ENCODE peak calls at places on chromosomes 4 and X, in five cellular contexts. One of them, this sample, is unnamed.

GRCh38 chr4:112361181-112361791 is 64.1 kb downstream of the ALPK1 start:
- DNase-seq in neural progenitor cell: peak
- DNase-seq in HCT116: no peak
- DNase-seq in GM23248: no peak
- DNase-seq in hepatocyte: no peak
- DNase-seq in this sample: peak

GRCh38 chrX:80412042-80412441 is 8.2 kb upstream of the TENT5D start:
- DNase-seq in neural progenitor cell: no peak
- DNase-seq in HCT116: no peak
- DNase-seq in GM23248: no peak
- DNase-seq in hepatocyte: no peak
- DNase-seq in this sample: no peak

GRCh38 chr4:182576609-182577289 is 333.5 kb downstream of the TENM3 start:
- DNase-seq in neural progenitor cell: peak
- DNase-seq in HCT116: no peak
- DNase-seq in GM23248: no peak
- DNase-seq in hepatocyte: peak
- DNase-seq in this sample: no peak

GRCh38 chrX:85379174-85379907 is at the start of gene POF1B:
- DNase-seq in neural progenitor cell: no peak
- DNase-seq in HCT116: no peak
- DNase-seq in GM23248: no peak
- DNase-seq in hepatocyte: peak
- DNase-seq in this sample: no peak

GRCh38 chrX:10900585-10901289 is 210.4 kb upstream of the HCCS start:
- DNase-seq in neural progenitor cell: no peak
- DNase-seq in HCT116: no peak
- DNase-seq in GM23248: peak
- DNase-seq in hepatocyte: peak
- DNase-seq in this sample: no peak

GRCh38 chrX:100408643-100409315 is 1.3 kb downstream of the PCDH19 start:
- DNase-seq in neural progenitor cell: peak
- DNase-seq in HCT116: no peak
- DNase-seq in GM23248: no peak
- DNase-seq in hepatocyte: peak
- DNase-seq in this sample: no peak

GRCh38 chr4:73740353-73740778 is at the start of gene CXCL8:
- DNase-seq in neural progenitor cell: no peak
- DNase-seq in HCT116: peak
- DNase-seq in GM23248: peak
- DNase-seq in hepatocyte: peak
- DNase-seq in this sample: peak

GRCh38 chrX:13571136-13571535 is 1.7 kb downstream of the EGFL6 start:
- DNase-seq in neural progenitor cell: no peak
- DNase-seq in HCT116: no peak
- DNase-seq in GM23248: no peak
- DNase-seq in hepatocyte: no peak
- DNase-seq in this sample: no peak

GRCh38 chr4:48093949-48094550 is 40.0 kb downstream of the TXK start:
- DNase-seq in neural progenitor cell: peak
- DNase-seq in HCT116: no peak
- DNase-seq in GM23248: no peak
- DNase-seq in hepatocyte: peak
- DNase-seq in this sample: no peak

GRCh38 chr4:143225167-143225566 is 40.5 kb downstream of the USP38 start:
- DNase-seq in neural progenitor cell: peak
- DNase-seq in HCT116: no peak
- DNase-seq in GM23248: no peak
- DNase-seq in hepatocyte: peak
- DNase-seq in this sample: no peak

GRCh38 chrX:11190745-11191510 is 79.8 kb downstream of the HCCS start:
- DNase-seq in neural progenitor cell: no peak
- DNase-seq in HCT116: no peak
- DNase-seq in GM23248: no peak
- DNase-seq in hepatocyte: peak
- DNase-seq in this sample: no peak

GRCh38 chrX:123254457-123254856 is 70.4 kb downstream of the GRIA3 start:
- DNase-seq in neural progenitor cell: no peak
- DNase-seq in HCT116: no peak
- DNase-seq in GM23248: no peak
- DNase-seq in hepatocyte: no peak
- DNase-seq in this sample: no peak

GRCh38 chr4:40562681-40563080 is 67.0 kb downstream of the RBM47 start:
- DNase-seq in neural progenitor cell: no peak
- DNase-seq in HCT116: no peak
- DNase-seq in GM23248: peak
- DNase-seq in hepatocyte: no peak
- DNase-seq in this sample: no peak

GRCh38 chrX:22730542-22730941 is 269.2 kb upstream of the DDX53 start:
- DNase-seq in neural progenitor cell: no peak
- DNase-seq in HCT116: no peak
- DNase-seq in GM23248: no peak
- DNase-seq in hepatocyte: no peak
- DNase-seq in this sample: no peak

GRCh38 chrX:130770615-130771014 is 132.4 kb downstream of the ENOX2 start:
- DNase-seq in neural progenitor cell: no peak
- DNase-seq in HCT116: peak
- DNase-seq in GM23248: peak
- DNase-seq in hepatocyte: no peak
- DNase-seq in this sample: no peak

GRCh38 chr4:155667538-155668511 is 1.2 kb downstream of the GUCY1A1 start:
- DNase-seq in neural progenitor cell: peak
- DNase-seq in HCT116: no peak
- DNase-seq in GM23248: peak
- DNase-seq in hepatocyte: peak
- DNase-seq in this sample: no peak

GRCh38 chr4:155672342-155672741 is 5.7 kb downstream of the GUCY1A1 start:
- DNase-seq in neural progenitor cell: no peak
- DNase-seq in HCT116: no peak
- DNase-seq in GM23248: no peak
- DNase-seq in hepatocyte: no peak
- DNase-seq in this sample: no peak

GRCh38 chr4:155665054-155665453 is 1.6 kb upstream of the GUCY1A1 start:
- DNase-seq in neural progenitor cell: no peak
- DNase-seq in HCT116: no peak
- DNase-seq in GM23248: no peak
- DNase-seq in hepatocyte: no peak
- DNase-seq in this sample: no peak

GRCh38 chr4:155666701-155667537 is at the start of gene GUCY1A1:
- DNase-seq in neural progenitor cell: peak
- DNase-seq in HCT116: no peak
- DNase-seq in GM23248: peak
- DNase-seq in hepatocyte: peak
- DNase-seq in this sample: no peak
- H2AFZ ChIP-seq in neural progenitor cell: peak
- H2AFZ ChIP-seq in HCT116: no peak
- H2AFZ ChIP-seq in GM23248: peak
- H2AFZ ChIP-seq in hepatocyte: peak
- H2AFZ ChIP-seq in this sample: no peak

DNA sequence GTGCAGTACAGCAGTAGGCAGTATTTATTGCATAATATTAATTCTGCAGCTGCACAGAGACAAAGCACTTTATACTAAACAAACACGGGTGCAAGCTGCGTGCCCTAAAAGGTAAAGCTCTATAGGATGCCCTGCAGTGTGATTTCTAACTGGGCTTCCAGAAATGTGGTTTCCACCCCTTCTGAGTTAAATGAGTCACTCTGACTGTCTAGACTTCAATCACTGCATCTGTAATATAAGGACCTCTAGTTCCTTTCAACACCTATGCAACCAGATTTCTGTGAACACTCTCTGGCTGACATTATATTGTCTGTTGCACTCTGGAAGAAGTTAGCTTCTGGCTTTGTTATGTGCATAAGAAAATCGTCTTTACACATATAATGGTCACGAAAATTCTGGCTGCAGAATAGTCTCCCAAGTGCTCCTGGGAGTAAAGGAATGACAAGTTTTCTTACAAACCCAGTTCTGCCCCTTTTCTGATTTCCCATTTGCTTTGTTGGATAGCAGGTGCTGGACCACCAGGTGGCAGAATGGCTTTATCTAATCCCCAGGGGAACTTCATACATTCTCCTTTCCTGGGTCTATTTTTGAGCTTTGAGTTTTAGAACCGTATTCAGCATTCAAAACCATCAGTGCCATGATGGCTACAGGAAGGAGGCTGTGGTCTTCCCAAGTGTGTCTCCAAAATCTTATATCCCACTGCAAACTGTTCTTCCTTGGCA is 842.2 kb downstream of the STIM2 start:
- DNase-seq in neural progenitor cell: peak
- DNase-seq in HCT116: peak
- DNase-seq in GM23248: peak
- DNase-seq in hepatocyte: peak
- DNase-seq in this sample: peak
- H3K27ac ChIP-seq in neural progenitor cell: no peak
- H3K27ac ChIP-seq in HCT116: no peak
- H3K27ac ChIP-seq in GM23248: no peak
- H3K27ac ChIP-seq in hepatocyte: no peak
- H3K27ac ChIP-seq in this sample: no peak

GRCh38 chr4:184283659-184284335 is 66.1 kb upstream of the ENPP6 start:
- DNase-seq in neural progenitor cell: no peak
- DNase-seq in HCT116: no peak
- DNase-seq in GM23248: no peak
- DNase-seq in hepatocyte: no peak
- DNase-seq in this sample: peak

GRCh38 chr4:184281231-184282139 is 63.8 kb upstream of the ENPP6 start:
- DNase-seq in neural progenitor cell: no peak
- DNase-seq in HCT116: no peak
- DNase-seq in GM23248: no peak
- DNase-seq in hepatocyte: no peak
- DNase-seq in this sample: peak

GRCh38 chr4:184282895-184283654 is 65.4 kb upstream of the ENPP6 start:
- DNase-seq in neural progenitor cell: no peak
- DNase-seq in HCT116: no peak
- DNase-seq in GM23248: no peak
- DNase-seq in hepatocyte: no peak
- DNase-seq in this sample: peak

GRCh38 chr4:184280591-184281071 is 63.0 kb upstream of the ENPP6 start:
- DNase-seq in neural progenitor cell: no peak
- DNase-seq in HCT116: no peak
- DNase-seq in GM23248: no peak
- DNase-seq in hepatocyte: no peak
- DNase-seq in this sample: peak

GRCh38 chr4:184282251-184282713 is 64.6 kb upstream of the ENPP6 start:
- DNase-seq in neural progenitor cell: peak
- DNase-seq in HCT116: no peak
- DNase-seq in GM23248: peak
- DNase-seq in hepatocyte: peak
- DNase-seq in this sample: peak
- TF ChIP-seq EZH2phosphoT487 in neural progenitor cell: no peak
- TF ChIP-seq EZH2phosphoT487 in HCT116: no peak
- TF ChIP-seq EZH2phosphoT487 in GM23248: no peak
- TF ChIP-seq EZH2phosphoT487 in hepatocyte: no peak
- TF ChIP-seq EZH2phosphoT487 in this sample: no peak

DNA sequence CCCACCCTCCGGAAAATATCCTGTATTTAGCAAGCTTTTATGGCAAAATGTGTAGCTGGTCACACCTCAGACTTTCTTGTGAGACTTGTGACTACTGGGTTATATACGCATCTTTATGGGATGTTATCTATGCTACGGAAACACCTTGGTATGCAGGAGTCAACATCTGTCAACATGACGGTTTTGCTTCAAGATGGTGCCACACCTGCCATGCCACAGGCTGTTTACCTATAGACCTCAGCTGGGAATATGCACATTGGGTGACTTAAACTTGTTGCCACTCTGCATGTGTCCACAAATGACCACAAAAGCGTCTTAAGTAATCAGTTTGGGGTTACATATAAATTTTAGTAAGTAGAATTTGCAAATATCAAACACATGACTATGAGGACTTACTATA is 192.3 kb upstream of the ATP6AP2 start:
- DNase-seq in neural progenitor cell: no peak
- DNase-seq in HCT116: no peak
- DNase-seq in GM23248: no peak
- DNase-seq in hepatocyte: no peak
- DNase-seq in this sample: no peak
- H2AFZ ChIP-seq in neural progenitor cell: no peak
- H2AFZ ChIP-seq in HCT116: no peak
- H2AFZ ChIP-seq in GM23248: no peak
- H2AFZ ChIP-seq in hepatocyte: no peak
- H2AFZ ChIP-seq in this sample: no peak

GRCh38 chrX:72273718-72274117 is 3.3 kb downstream of the RPS4X start:
- DNase-seq in neural progenitor cell: no peak
- DNase-seq in HCT116: no peak
- DNase-seq in GM23248: no peak
- DNase-seq in hepatocyte: no peak
- DNase-seq in this sample: no peak
- H3K27ac ChIP-seq in neural progenitor cell: no peak
- H3K27ac ChIP-seq in HCT116: no peak
- H3K27ac ChIP-seq in GM23248: peak
- H3K27ac ChIP-seq in hepatocyte: no peak
- H3K27ac ChIP-seq in this sample: no peak

GRCh38 chrX:40973619-40974018 is 111.6 kb upstream of the USP9X start:
- DNase-seq in neural progenitor cell: no peak
- DNase-seq in HCT116: no peak
- DNase-seq in GM23248: no peak
- DNase-seq in hepatocyte: no peak
- DNase-seq in this sample: no peak

GRCh38 chrX:40971736-40972135 is 113.5 kb upstream of the USP9X start:
- DNase-seq in neural progenitor cell: no peak
- DNase-seq in HCT116: no peak
- DNase-seq in GM23248: no peak
- DNase-seq in hepatocyte: no peak
- DNase-seq in this sample: no peak

GRCh38 chrX:40975951-40976350 is 109.3 kb upstream of the USP9X start:
- DNase-seq in neural progenitor cell: no peak
- DNase-seq in HCT116: no peak
- DNase-seq in GM23248: no peak
- DNase-seq in hepatocyte: no peak
- DNase-seq in this sample: no peak

DNA sequence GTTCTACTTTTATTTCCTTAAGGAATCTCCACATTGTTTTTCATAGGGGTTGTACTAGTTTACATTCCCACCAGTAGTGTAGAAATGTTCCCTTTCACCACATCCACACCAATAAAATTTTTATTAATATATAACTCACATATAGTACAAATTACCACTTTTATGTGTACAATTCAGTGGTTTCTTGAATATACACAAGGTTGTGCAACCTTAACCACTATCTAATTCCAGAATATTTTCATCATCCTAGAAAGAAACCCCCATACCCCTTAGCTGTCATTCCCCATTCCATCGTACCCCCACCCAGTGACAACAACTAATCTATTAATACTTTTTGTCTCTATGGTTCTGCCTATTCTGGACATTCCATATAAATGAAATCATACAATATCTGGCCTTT is 108.3 kb upstream of the USP9X start:
- DNase-seq in neural progenitor cell: no peak
- DNase-seq in HCT116: no peak
- DNase-seq in GM23248: no peak
- DNase-seq in hepatocyte: no peak
- DNase-seq in this sample: no peak
- TF ChIP-seq EZH2phosphoT487 in neural progenitor cell: no peak
- TF ChIP-seq EZH2phosphoT487 in HCT116: no peak
- TF ChIP-seq EZH2phosphoT487 in GM23248: no peak
- TF ChIP-seq EZH2phosphoT487 in hepatocyte: no peak
- TF ChIP-seq EZH2phosphoT487 in this sample: no peak